ENCODE peak calls at places on chromosome 6, in eight cellular contexts. Y is stimulated activated naive CD8-positive, alpha-beta T cell treated with anti-CD3 and anti-CD28 coated beads, Interleukin-15, amount 100 ng/mL, for 72 hours; U is activated CD4-positive, alpha-beta T cell treated with anti-CD3 and anti-CD28 coated beads, Interleukin-2, amount 10 ng/mL, durations not matched to agents 7 days and 5 days; S is RCC 7860; T is occipital lobe; O is HuH-7; N is Kasumi-1; D is mesothelial cell of epicardium. I is an unnamed sample.

GRCh38 chr6:166584046-166584679 is 2.3 kb downstream of the RAMACL start:
- DNase-seq in Y (no peak), U (no peak), S (no peak), T (no peak), O (no peak), N (no peak), D (no peak), I (no peak)

GRCh38 chr6:135183532-135184440 is 2.7 kb downstream of the MYB start:
- DNase-seq in Y (peak), U (peak), S (peak), T (no peak), O (peak), N (peak), D (no peak), I (peak)

GRCh38 chr6:18122128-18123093 is at the start of gene NHLRC1:
- DNase-seq in Y (peak), U (peak), S (peak), T (peak), O (peak), N (no peak), D (peak), I (no peak)

GRCh38 chr6:5746392-5747140 is 260.2 kb downstream of the NRN1 start:
- DNase-seq in Y (no peak), U (no peak), S (no peak), T (no peak), O (no peak), N (peak), D (no peak), I (peak)

GRCh38 chr6:149364558-149364957 is 35.5 kb upstream of the SUMO4 start:
- DNase-seq in Y (no peak), U (no peak), S (no peak), T (no peak), O (no peak), N (no peak), D (no peak), I (no peak)

GRCh38 chr6:134352786-134353480 is 35.0 kb upstream of the SGK1 start:
- DNase-seq in Y (peak), U (no peak), S (peak), T (no peak), O (no peak), N (no peak), D (no peak), I (no peak)

GRCh38 chr6:133707456-133707855 is 181.5 kb upstream of the TCF21 start:
- DNase-seq in Y (no peak), U (peak), S (no peak), T (peak), O (no peak), N (peak), D (no peak), I (peak)

GRCh38 chr6:149007846-149008245 is 261.0 kb downstream of the UST start:
- DNase-seq in Y (no peak), U (no peak), S (no peak), T (no peak), O (no peak), N (no peak), D (no peak), I (no peak)

GRCh38 chr6:151063339-151063738 is 176.4 kb upstream of the AKAP12 start:
- DNase-seq in Y (no peak), U (no peak), S (no peak), T (no peak), O (no peak), N (no peak), D (no peak), I (no peak)

GRCh38 chr6:81289229-81289628 is 463.3 kb downstream of the TENT5A start:
- DNase-seq in Y (no peak), U (no peak), S (no peak), T (no peak), O (no peak), N (no peak), D (no peak), I (no peak)

GRCh38 chr6:73675466-73676098 is 20.4 kb upstream of the CD109 start:
- DNase-seq in Y (peak), U (peak), S (peak), T (peak), O (peak), N (peak), D (peak), I (no peak)

GRCh38 chr6:26270903-26271639 is 93.9 kb upstream of the BTN3A2 start:
- DNase-seq in Y (peak), U (peak), S (peak), T (peak), O (no peak), N (peak), D (peak), I (peak)

GRCh38 chr6:151765444-151765886 is 42.0 kb upstream of the ESR1 start:
- DNase-seq in Y (peak), U (peak), S (peak), T (no peak), O (peak), N (peak), D (no peak), I (peak)

GRCh38 chr6:168004023-168004422 is 6.6 kb downstream of the KIF25 start:
- DNase-seq in Y (no peak), U (no peak), S (no peak), T (no peak), O (no peak), N (no peak), D (no peak), I (no peak)

GRCh38 chr6:169070506-169071176 is 183.0 kb downstream of the THBS2 start:
- DNase-seq in Y (no peak), U (no peak), S (peak), T (no peak), O (no peak), N (no peak), D (no peak), I (no peak)

GRCh38 chr6:122753688-122754056 is 25.8 kb upstream of the FABP7 start:
- DNase-seq in Y (no peak), U (no peak), S (no peak), T (no peak), O (no peak), N (no peak), D (no peak), I (no peak)

GRCh38 chr6:140393665-140394064 is 1019.2 kb upstream of the CITED2 start:
- DNase-seq in Y (no peak), U (no peak), S (no peak), T (no peak), O (no peak), N (no peak), D (no peak), I (no peak)

GRCh38 chr6:13431861-13432465 is 55.4 kb downstream of the GFOD1 start:
- DNase-seq in Y (no peak), U (peak), S (no peak), T (no peak), O (no peak), N (no peak), D (no peak), I (peak)

GRCh38 chr6:44854712-44855111 is 467.2 kb downstream of the CDC5L start:
- DNase-seq in Y (no peak), U (no peak), S (no peak), T (no peak), O (no peak), N (no peak), D (no peak), I (no peak)

GRCh38 chr6:122649701-122650100 is 39.5 kb downstream of the PKIB start:
- DNase-seq in Y (no peak), U (no peak), S (no peak), T (no peak), O (no peak), N (no peak), D (no peak), I (no peak)

GRCh38 chr6:41678511-41679084 is 40.3 kb downstream of the MDFI start:
- DNase-seq in Y (no peak), U (no peak), S (no peak), T (no peak), O (no peak), N (no peak), D (no peak), I (no peak)

GRCh38 chr6:84774174-84775158 is 10.1 kb upstream of the TBX18 start:
- DNase-seq in Y (no peak), U (no peak), S (no peak), T (no peak), O (peak), N (no peak), D (peak), I (no peak)

GRCh38 chr6:80022803-80023202 is 18.4 kb downstream of the TTK start:
- DNase-seq in Y (no peak), U (no peak), S (no peak), T (no peak), O (no peak), N (no peak), D (no peak), I (no peak)

GRCh38 chr6:124056884-124057283 is 253.2 kb downstream of the NKAIN2 start:
- DNase-seq in Y (no peak), U (no peak), S (no peak), T (no peak), O (no peak), N (no peak), D (no peak), I (no peak)

GRCh38 chr6:113989675-113990074 is 18.7 kb upstream of the HDAC2 start:
- DNase-seq in Y (no peak), U (no peak), S (no peak), T (no peak), O (no peak), N (no peak), D (no peak), I (no peak)

GRCh38 chr6:78952362-78952761 is 85.0 kb downstream of the IRAK1BP1 start:
- DNase-seq in Y (no peak), U (no peak), S (no peak), T (no peak), O (no peak), N (no peak), D (no peak), I (no peak)

GRCh38 chr6:132253211-132253610 is 148.1 kb downstream of the MOXD1 start:
- DNase-seq in Y (no peak), U (no peak), S (no peak), T (no peak), O (no peak), N (no peak), D (no peak), I (no peak)

GRCh38 chr6:150924808-150925654 is 59.5 kb downstream of the MTHFD1L start:
- DNase-seq in Y (no peak), U (no peak), S (no peak), T (no peak), O (peak), N (no peak), D (no peak), I (no peak)

GRCh38 chr6:165091121-165091785 is 218.2 kb downstream of the C6orf118 start:
- DNase-seq in Y (no peak), U (no peak), S (no peak), T (no peak), O (no peak), N (no peak), D (no peak), I (no peak)

GRCh38 chr6:41200296-41200900 is 551 bp downstream of the TREML2 start:
- DNase-seq in Y (peak), U (peak), S (no peak), T (no peak), O (no peak), N (peak), D (no peak), I (peak)

GRCh38 chr6:36459483-36459882 is 16.7 kb downstream of the KCTD20 start:
- DNase-seq in Y (no peak), U (no peak), S (no peak), T (no peak), O (no peak), N (no peak), D (no peak), I (no peak)

GRCh38 chr6:4973972-4974885 is 29.6 kb downstream of the RPP40 start:
- DNase-seq in Y (no peak), U (no peak), S (no peak), T (no peak), O (no peak), N (no peak), D (no peak), I (no peak)

GRCh38 chr6:68559052-68559451 is 76.0 kb upstream of the ADGRB3 start:
- DNase-seq in Y (no peak), U (no peak), S (no peak), T (no peak), O (no peak), N (peak), D (no peak), I (no peak)

GRCh38 chr6:42210551-42210950 is 7.1 kb downstream of the MRPS10 start:
- DNase-seq in Y (no peak), U (no peak), S (no peak), T (no peak), O (no peak), N (no peak), D (no peak), I (no peak)

GRCh38 chr6:170232186-170233002 is 58.5 kb downstream of the DLL1 start:
- DNase-seq in Y (no peak), U (no peak), S (no peak), T (no peak), O (no peak), N (no peak), D (no peak), I (no peak)